ENCODE peak calls at places on chromosome 10, in eight cellular contexts. H is GM12891, J is HCT116, W is upper lobe of left lung, X is H1, B is transverse colon, L is endothelial cell of umbilical vein, G is suprapubic skin. P is an unnamed sample.

GRCh38 chr10:77835669-77836086 is 90.9 kb downstream of the DLG5 start:
- DNase-seq in H (no peak), J (no peak), W (no peak), X (no peak), B (no peak), L (no peak), G (no peak), P (no peak)

GRCh38 chr10:75220258-75220657 is 9.7 kb downstream of the VDAC2 start:
- DNase-seq in H (no peak), J (no peak), W (no peak), X (no peak), B (no peak), L (no peak), G (no peak), P (no peak)

GRCh38 chr10:24556746-24557742 is 166.6 kb downstream of the ARHGAP21 start:
- DNase-seq in H (peak), J (peak), W (no peak), X (no peak), B (peak), L (peak), G (no peak), P (peak)

GRCh38 chr10:42941790-42942189 is 135.1 kb upstream of the RET start:
- DNase-seq in H (no peak), J (no peak), W (no peak), X (peak), B (no peak), L (no peak), G (no peak), P (no peak)

GRCh38 chr10:44925224-44925623 is 14.1 kb downstream of the TMEM72 start:
- DNase-seq in H (no peak), J (no peak), W (no peak), X (peak), B (no peak), L (no peak), G (peak), P (no peak)

GRCh38 chr10:88793747-88794299 is 8.7 kb upstream of the LIPM start:
- DNase-seq in H (no peak), J (no peak), W (no peak), X (no peak), B (no peak), L (no peak), G (no peak), P (no peak)

GRCh38 chr10:117944676-117945447 is 101.9 kb downstream of the RAB11FIP2 start:
- DNase-seq in H (no peak), J (no peak), W (no peak), X (no peak), B (no peak), L (no peak), G (no peak), P (no peak)

GRCh38 chr10:116470768-116471415 is 43.2 kb downstream of the PNLIPRP3 start:
- DNase-seq in H (no peak), J (peak), W (no peak), X (peak), B (peak), L (no peak), G (no peak), P (no peak)

GRCh38 chr10:124004372-124004928 is 88.9 kb downstream of the CHST15 start:
- DNase-seq in H (no peak), J (no peak), W (peak), X (peak), B (no peak), L (no peak), G (peak), P (no peak)

GRCh38 chr10:118798186-118798811 is 43.5 kb upstream of the CACUL1 start:
- DNase-seq in H (no peak), J (peak), W (no peak), X (no peak), B (no peak), L (no peak), G (no peak), P (no peak)

GRCh38 chr10:97131041-97131659 is 54.6 kb downstream of the SLIT1 start:
- DNase-seq in H (no peak), J (no peak), W (no peak), X (no peak), B (no peak), L (no peak), G (no peak), P (no peak)

GRCh38 chr10:96587255-96588059 is 645 bp upstream of the TM9SF3 start:
- DNase-seq in H (no peak), J (peak), W (peak), X (no peak), B (peak), L (peak), G (peak), P (no peak)

GRCh38 chr10:71835671-71836593 is 15.1 kb downstream of the PSAP start:
- DNase-seq in H (peak), J (no peak), W (no peak), X (no peak), B (peak), L (peak), G (peak), P (peak)

GRCh38 chr10:131088619-131089018 is 222.9 kb downstream of the TCERG1L start:
- DNase-seq in H (no peak), J (no peak), W (no peak), X (peak), B (no peak), L (no peak), G (no peak), P (no peak)

GRCh38 chr10:33114451-33114944 is 156.5 kb upstream of the ITGB1 start:
- DNase-seq in H (no peak), J (no peak), W (no peak), X (no peak), B (no peak), L (no peak), G (no peak), P (no peak)

GRCh38 chr10:845526-845925 is 86.0 kb downstream of the LARP4B start:
- DNase-seq in H (no peak), J (no peak), W (no peak), X (no peak), B (no peak), L (no peak), G (no peak), P (no peak)

GRCh38 chr10:58701398-58702135 is 188.9 kb downstream of the BICC1 start:
- DNase-seq in H (no peak), J (no peak), W (no peak), X (no peak), B (no peak), L (no peak), G (no peak), P (no peak)

GRCh38 chr10:45008524-45009161 is 7.9 kb downstream of the ZNF22 start:
- DNase-seq in H (no peak), J (peak), W (peak), X (no peak), B (no peak), L (peak), G (no peak), P (no peak)

GRCh38 chr10:12235116-12235694 is 39.2 kb downstream of the CDC123 start:
- DNase-seq in H (no peak), J (no peak), W (no peak), X (no peak), B (no peak), L (peak), G (no peak), P (no peak)

GRCh38 chr10:71812016-71812912 is 38.8 kb downstream of the PSAP start:
- DNase-seq in H (peak), J (peak), W (peak), X (peak), B (peak), L (peak), G (no peak), P (peak)

GRCh38 chr10:92891885-92892705 is 43.8 kb downstream of the EXOC6 start:
- DNase-seq in H (no peak), J (peak), W (no peak), X (no peak), B (peak), L (peak), G (no peak), P (no peak)
- TF ChIP-seq POLR2AphosphoS5 in H (no peak), J (peak), W (no peak), X (no peak), B (peak), L (peak), G (no peak), P (no peak)

DNA sequence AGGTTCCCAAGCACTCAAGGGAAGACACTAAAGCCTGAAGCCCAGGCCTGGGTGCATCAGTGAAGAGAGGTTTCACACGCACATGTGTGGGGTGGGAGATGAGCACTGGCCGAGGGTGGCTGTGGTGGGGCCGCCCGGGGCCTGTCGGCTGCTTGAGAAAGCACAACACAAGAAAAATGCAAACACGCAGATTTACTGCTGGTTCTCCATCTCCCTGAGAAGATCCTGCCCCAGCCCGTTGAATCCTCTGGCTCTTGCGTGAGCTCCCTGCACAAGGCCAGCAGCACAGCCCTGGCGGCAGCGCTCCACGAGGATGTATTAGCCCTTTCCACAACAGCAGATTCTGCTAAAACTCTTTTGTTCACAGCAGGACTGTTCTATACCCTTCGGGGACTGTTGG is 6.2 kb downstream of the ZNF511 start:
- DNase-seq in H (no peak), J (no peak), W (no peak), X (no peak), B (no peak), L (no peak), G (no peak), P (no peak)
- TF ChIP-seq POLR2A in H (no peak), J (no peak), W (no peak), X (no peak), B (no peak), L (no peak), G (no peak), P (no peak)

DNA sequence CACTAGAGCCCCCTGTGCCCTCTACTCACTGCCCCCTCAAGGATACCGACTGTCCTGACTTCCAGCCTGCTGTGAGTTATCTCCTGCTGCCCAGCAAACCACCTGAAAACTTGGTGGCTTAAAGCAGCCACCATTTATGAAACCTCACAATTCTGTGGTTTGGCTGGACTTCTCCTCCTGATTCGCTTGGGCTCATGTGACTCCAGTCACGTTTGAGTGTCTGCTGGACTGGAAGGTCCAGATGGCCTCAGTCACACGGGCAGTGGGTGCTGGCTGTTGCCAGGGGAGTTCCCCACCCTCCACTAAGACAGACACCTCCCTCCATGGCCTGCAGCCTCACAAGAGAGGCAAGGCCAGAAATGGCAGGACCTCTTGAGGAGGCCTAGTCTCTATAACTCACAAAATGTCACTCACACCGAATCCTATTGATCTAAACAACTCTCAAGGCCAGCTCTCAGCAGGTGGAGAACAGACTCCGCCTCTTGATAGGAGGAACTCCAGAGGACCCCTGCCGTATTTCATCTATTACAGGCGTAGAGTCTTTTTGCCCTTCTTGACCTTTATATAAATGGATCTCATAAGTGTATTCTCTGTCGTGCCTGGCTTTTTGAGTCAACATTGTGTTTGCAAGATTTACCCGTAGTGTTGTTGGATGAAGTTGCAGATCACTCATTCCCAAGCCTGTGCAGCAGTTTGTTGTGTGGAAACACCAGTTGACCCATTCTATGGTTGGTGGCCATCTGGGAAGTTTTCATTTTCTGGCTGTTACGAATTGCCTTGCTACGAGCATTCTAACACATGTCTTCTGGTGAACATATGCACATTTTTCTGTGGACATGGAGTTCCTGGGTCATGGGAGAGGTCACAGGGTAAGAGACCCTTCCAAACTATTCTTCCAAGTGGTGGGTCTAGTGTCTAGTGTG is 48.3 kb downstream of the ZMIZ1 start:
- DNase-seq in H (no peak), J (no peak), W (peak), X (no peak), B (peak), L (no peak), G (no peak), P (no peak)
- TF ChIP-seq POLR2AphosphoS5 in H (no peak), J (no peak), W (no peak), X (no peak), B (peak), L (no peak), G (no peak), P (no peak)

GRCh38 chr10:6473430-6473829 is 106.6 kb downstream of the PRKCQ start:
- DNase-seq in H (peak), J (no peak), W (no peak), X (no peak), B (peak), L (no peak), G (no peak), P (no peak)
- TF ChIP-seq POLR2A in H (no peak), J (no peak), W (no peak), X (no peak), B (no peak), L (no peak), G (no peak), P (no peak)

GRCh38 chr10:76444034-76444800 is 1012.8 kb downstream of the LRMDA start:
- DNase-seq in H (no peak), J (no peak), W (no peak), X (no peak), B (peak), L (no peak), G (peak), P (no peak)
- TF ChIP-seq POLR2AphosphoS5 in H (no peak), J (no peak), W (no peak), X (no peak), B (no peak), L (no peak), G (no peak), P (no peak)

GRCh38 chr10:5975641-5976473 is 1.5 kb downstream of the IL15RA start:
- DNase-seq in H (peak), J (no peak), W (peak), X (no peak), B (peak), L (peak), G (peak), P (peak)

GRCh38 chr10:5973069-5973468 is 4.3 kb downstream of the IL15RA start:
- DNase-seq in H (no peak), J (no peak), W (no peak), X (no peak), B (no peak), L (no peak), G (no peak), P (no peak)

GRCh38 chr10:5976689-5977470 is 463 bp downstream of the IL15RA start:
- DNase-seq in H (no peak), J (peak), W (peak), X (peak), B (peak), L (peak), G (peak), P (no peak)

GRCh38 chr10:5981529-5981928 is 4.2 kb upstream of the IL15RA start:
- DNase-seq in H (no peak), J (no peak), W (no peak), X (peak), B (no peak), L (no peak), G (no peak), P (no peak)

DNA sequence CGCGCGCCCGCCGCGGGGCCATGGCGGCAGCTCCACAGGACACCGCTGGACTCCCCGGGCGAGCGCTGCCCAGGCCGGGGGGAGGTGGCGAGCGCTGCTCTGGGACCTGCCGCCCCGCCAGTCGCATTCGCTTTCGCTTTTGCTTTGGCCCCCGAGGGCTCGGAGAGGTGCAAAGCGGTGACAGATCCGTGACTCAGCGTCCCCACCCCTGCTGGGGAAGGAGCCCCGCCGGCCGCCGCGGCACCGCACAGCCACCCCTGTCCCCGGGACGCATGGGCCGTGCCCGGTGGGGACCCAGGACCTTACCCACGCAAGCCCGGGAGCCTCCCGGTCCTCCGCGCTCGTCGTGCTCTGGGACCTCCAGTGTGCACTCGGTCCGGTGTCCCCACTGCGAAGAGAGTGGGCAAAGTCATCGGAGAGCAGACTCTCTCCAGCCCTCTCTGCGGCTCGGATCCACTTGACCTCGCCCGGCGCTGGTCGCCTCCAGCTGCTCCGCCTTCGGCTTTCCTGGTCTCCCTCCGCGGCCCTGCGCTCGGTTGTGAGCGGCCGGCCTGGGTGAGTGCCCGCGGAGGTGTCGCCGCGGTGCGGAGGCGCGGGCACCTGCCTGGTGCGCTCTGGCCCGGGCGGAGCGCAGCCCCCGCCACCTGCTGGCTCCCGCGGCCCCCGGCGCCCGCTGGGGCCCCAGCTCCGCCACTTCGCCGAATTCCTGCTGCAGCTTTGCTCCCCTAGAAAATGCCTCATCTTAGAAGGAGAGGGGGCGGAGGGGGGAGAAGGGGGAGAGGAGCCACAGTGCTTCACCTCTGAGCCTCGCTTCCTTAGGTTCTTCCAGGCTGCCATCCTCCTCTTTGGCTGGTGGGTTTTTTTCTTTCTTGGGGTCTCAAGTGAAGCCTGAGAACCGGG is at the start of gene IL15RA:
- DNase-seq in H (peak), J (peak), W (peak), X (peak), B (peak), L (peak), G (peak), P (peak)
- TF ChIP-seq POLR2A in H (no peak), J (no peak), W (no peak), X (no peak), B (peak), L (no peak), G (no peak), P (peak)

GRCh38 chr10:62166331-62167154 is 102.1 kb downstream of the RTKN2 start:
- DNase-seq in H (peak), J (no peak), W (no peak), X (no peak), B (peak), L (no peak), G (no peak), P (no peak)
- TF ChIP-seq POLR2AphosphoS5 in H (no peak), J (no peak), W (no peak), X (no peak), B (no peak), L (no peak), G (no peak), P (no peak)

DNA sequence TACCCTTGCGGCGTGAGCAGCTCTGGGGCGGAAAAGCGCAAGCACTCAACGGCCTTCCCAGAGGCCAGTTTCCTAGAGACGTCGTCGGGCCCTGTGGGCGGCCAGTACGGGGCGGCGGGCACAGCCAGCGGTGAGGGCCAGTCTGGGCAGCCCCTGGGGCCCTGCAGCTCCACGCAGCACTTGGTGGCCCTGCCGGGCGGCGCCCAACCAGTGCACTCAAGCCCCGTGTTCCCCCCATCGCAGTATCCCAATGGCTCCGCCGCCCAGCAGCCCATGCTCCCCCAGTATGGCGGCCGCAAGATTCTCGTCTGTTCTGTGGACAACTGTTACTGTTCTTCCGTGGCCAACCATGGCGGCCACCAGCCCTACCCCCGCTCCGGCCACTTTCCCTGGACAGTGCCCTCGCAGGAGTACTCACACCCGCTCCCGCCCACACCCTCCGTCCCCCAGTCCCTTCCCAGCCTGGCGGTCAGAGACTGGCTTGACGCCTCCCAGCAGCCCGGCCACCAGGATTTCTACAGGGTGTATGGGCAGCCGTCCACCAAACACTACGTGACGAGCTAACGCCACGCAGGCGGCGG is 12.6 kb downstream of the TRIM8 start:
- DNase-seq in H (no peak), J (no peak), W (no peak), X (no peak), B (no peak), L (no peak), G (no peak), P (no peak)
- TF ChIP-seq POLR2A in H (no peak), J (no peak), W (no peak), X (no peak), B (no peak), L (no peak), G (no peak), P (no peak)

GRCh38 chr10:104328916-104329710 is 9.2 kb downstream of the ITPRIP start:
- DNase-seq in H (no peak), J (peak), W (peak), X (no peak), B (no peak), L (peak), G (peak), P (no peak)
- TF ChIP-seq POLR2AphosphoS5 in H (no peak), J (peak), W (peak), X (no peak), B (no peak), L (peak), G (peak), P (no peak)

GRCh38 chr10:48605264-48605615 is 367 bp upstream of the ARHGAP22 start:
- DNase-seq in H (no peak), J (no peak), W (no peak), X (no peak), B (no peak), L (peak), G (no peak), P (no peak)

GRCh38 chr10:48607356-48608278 is 2.7 kb upstream of the ARHGAP22 start:
- DNase-seq in H (no peak), J (no peak), W (peak), X (no peak), B (no peak), L (peak), G (no peak), P (no peak)

GRCh38 chr10:48605786-48606529 is 1.1 kb upstream of the ARHGAP22 start:
- DNase-seq in H (no peak), J (no peak), W (peak), X (peak), B (no peak), L (no peak), G (no peak), P (no peak)

GRCh38 chr10:48608279-48608681 is 3.4 kb upstream of the ARHGAP22 start:
- DNase-seq in H (peak), J (peak), W (peak), X (peak), B (peak), L (no peak), G (no peak), P (peak)

GRCh38 chr10:48606530-48607355 is 1.9 kb upstream of the ARHGAP22 start:
- DNase-seq in H (no peak), J (no peak), W (peak), X (peak), B (peak), L (peak), G (no peak), P (no peak)
- TF ChIP-seq POLR2A in H (no peak), J (no peak), W (no peak), X (no peak), B (no peak), L (no peak), G (no peak), P (no peak)

P was measured in GM12892.